ENCODE peak calls at places on chromosomes 6 and 20, in nine cellular contexts. F, C, Q, K, P, A, O, B and N are unnamed samples.

GRCh38 chr6:24566020-24566752 is 71.4 kb downstream of the ALDH5A1 start:
- DNase-seq in F (no peak), C (peak; percentile 34), Q (no peak), K (no peak), P (no peak), A (no peak), O (no peak), B (peak; percentile 43), N (no peak)

GRCh38 chr20:53291548-53291947 is 302.1 kb downstream of the ZNF217 start:
- DNase-seq in F (no peak), C (no peak), Q (no peak), K (no peak), P (no peak), A (no peak), O (no peak), B (no peak), N (no peak)

GRCh38 chr20:6925744-6926278 is 158.3 kb downstream of the BMP2 start:
- DNase-seq in F (no peak), C (no peak), Q (no peak), K (no peak), P (no peak), A (peak; percentile 94), O (no peak), B (no peak), N (no peak)

GRCh38 chr6:30063315-30063714 is 2.2 kb downstream of the POLR1H start:
- DNase-seq in F (no peak), C (no peak), Q (no peak), K (no peak), P (no peak), A (no peak), O (no peak), B (no peak), N (no peak)

GRCh38 chr20:41138527-41139226 is 1.3 kb downstream of the PLCG1 start:
- DNase-seq in F (peak; percentile 71), C (peak; percentile 45), Q (no peak), K (peak; percentile 40), P (no peak), A (peak; percentile 18), O (peak; percentile 33), B (no peak), N (peak; percentile 56)

GRCh38 chr20:63433351-63433750 is 39.1 kb downstream of the KCNQ2 start:
- DNase-seq in F (no peak), C (no peak), Q (no peak), K (no peak), P (no peak), A (no peak), O (no peak), B (no peak), N (no peak)

GRCh38 chr6:169801396-169802160 is 50.2 kb downstream of the ERMARD start:
- DNase-seq in F (no peak), C (no peak), Q (no peak), K (no peak), P (no peak), A (no peak), O (no peak), B (no peak), N (no peak)

GRCh38 chr6:33374359-33374910 is 17.2 kb upstream of the KIFC1 start:
- DNase-seq in F (no peak), C (no peak), Q (no peak), K (no peak), P (no peak), A (peak; percentile 60), O (no peak), B (no peak), N (no peak)

GRCh38 chr6:106114492-106114891 is 28.4 kb downstream of the PRDM1 start:
- DNase-seq in F (peak; percentile 65), C (no peak), Q (no peak), K (no peak), P (no peak), A (no peak), O (no peak), B (no peak), N (no peak)

GRCh38 chr20:46406986-46407670 is 713 bp upstream of the ELMO2 start:
- DNase-seq in F (peak; percentile 82), C (no peak), Q (peak; percentile 89), K (peak; percentile 72), P (peak; percentile 82), A (peak; percentile 42), O (peak; percentile 80), B (peak; percentile 31), N (peak; percentile 89)

GRCh38 chr6:113047148-113047547 is 700.0 kb downstream of the RFPL4B start:
- DNase-seq in F (no peak), C (peak; percentile 43), Q (no peak), K (no peak), P (no peak), A (no peak), O (no peak), B (peak; percentile 88), N (no peak)

GRCh38 chr6:16540804-16541752 is 220.2 kb downstream of the ATXN1 start:
- DNase-seq in F (no peak), C (no peak), Q (no peak), K (no peak), P (no peak), A (no peak), O (no peak), B (peak; percentile 21), N (no peak)

GRCh38 chr6:105459049-105459448 is 56.2 kb upstream of the PREP start:
- DNase-seq in F (peak; percentile 73), C (no peak), Q (no peak), K (peak; percentile 46), P (no peak), A (peak; percentile 77), O (no peak), B (peak; percentile 52), N (no peak)

GRCh38 chr20:45307076-45307645 is 521 bp downstream of the RBPJL start:
- DNase-seq in F (no peak), C (no peak), Q (no peak), K (no peak), P (no peak), A (no peak), O (no peak), B (no peak), N (no peak)

GRCh38 chr20:17523326-17523725 is 7.9 kb downstream of the BFSP1 start:
- DNase-seq in F (no peak), C (no peak), Q (no peak), K (no peak), P (no peak), A (no peak), O (no peak), B (no peak), N (no peak)

GRCh38 chr6:148146717-148147116 is 195.9 kb upstream of the SASH1 start:
- DNase-seq in F (peak; percentile 50), C (no peak), Q (no peak), K (peak; percentile 9), P (no peak), A (peak; percentile 83), O (peak; percentile 13), B (peak; percentile 66), N (no peak)

GRCh38 chr20:54139188-54139587 is 34.6 kb downstream of the CYP24A1 start:
- DNase-seq in F (no peak), C (no peak), Q (no peak), K (no peak), P (no peak), A (peak; percentile 34), O (no peak), B (peak; percentile 30), N (no peak)

GRCh38 chr20:11207749-11208502 is 534.1 kb upstream of the JAG1 start:
- DNase-seq in F (no peak), C (peak; percentile 65), Q (no peak), K (no peak), P (no peak), A (peak; percentile 99), O (no peak), B (peak; percentile 93), N (no peak)

DNA sequence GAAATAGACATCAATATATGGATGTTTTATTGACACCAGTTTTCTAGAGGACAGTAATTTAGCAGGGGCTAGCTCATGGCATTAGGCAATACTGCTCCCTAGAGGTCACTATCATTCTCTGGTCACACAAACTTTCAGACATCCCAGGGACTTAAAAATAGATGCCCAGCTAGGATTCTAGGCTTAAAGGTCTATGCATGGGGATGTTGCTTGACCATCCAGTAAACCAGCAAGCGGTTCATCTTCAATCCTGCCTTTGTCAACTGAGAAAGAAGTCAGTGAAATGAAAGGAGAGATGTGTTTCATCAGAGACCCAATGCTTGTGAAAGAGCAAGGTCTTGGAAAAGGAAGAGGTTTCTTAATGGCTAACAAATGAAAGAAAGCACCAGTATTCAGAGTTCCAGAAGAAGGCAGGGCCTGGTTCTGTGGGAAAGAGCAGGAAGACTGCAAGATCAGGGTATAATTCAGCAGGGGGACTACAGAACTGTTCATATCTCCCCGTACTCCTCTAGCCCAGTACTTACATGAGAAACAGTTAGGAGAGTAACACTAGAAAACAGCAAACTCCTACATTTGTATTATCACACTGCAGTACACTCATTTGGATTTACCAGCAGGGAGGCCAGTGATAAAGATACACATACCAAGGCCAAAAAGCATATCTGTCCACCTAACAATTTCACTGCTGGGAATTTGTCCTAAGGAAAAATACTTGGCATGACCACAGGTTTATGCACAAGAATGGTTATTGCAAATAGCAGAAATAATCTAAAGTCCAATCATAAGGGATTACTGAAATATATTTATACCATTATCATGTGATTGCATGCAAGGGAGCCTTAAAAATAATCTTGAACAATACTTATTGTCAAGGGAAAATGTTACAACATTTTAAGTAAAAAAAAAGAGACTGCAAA is 151.4 kb upstream of the LAMA2 start:
- DNase-seq in F (no peak), C (peak; percentile 63), Q (no peak), K (peak; percentile 2), P (no peak), A (peak; percentile 53), O (no peak), B (peak; percentile 39), N (no peak)
- H3K27ac ChIP-seq in F (no peak overlapping the region), C (no peak overlapping the region), Q (no peak overlapping the region), K (no peak overlapping the region), P (no peak overlapping the region), A (no peak overlapping the region), O (no peak overlapping the region), B (no peak overlapping the region), N (no peak overlapping the region)

DNA sequence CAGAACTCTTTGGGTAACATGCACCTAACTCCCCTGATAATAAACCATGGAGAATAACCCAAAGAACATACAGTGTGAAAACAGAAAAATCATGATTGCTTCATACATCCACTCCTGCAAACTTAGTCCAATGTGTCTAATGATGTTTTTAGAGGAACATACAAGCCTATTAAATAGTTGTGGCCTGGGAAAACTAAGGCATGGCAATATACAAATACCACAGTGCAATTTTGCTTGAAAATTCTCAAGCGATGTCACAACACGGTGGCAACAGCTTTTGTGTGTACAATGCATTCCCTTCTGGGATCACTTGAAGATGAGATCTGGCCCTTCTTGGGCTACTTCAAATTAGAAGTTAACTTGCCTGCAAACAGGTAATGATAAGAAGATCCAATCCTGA is 16.7 kb downstream of the MAP3K5 start:
- DNase-seq in F (no peak), C (peak; percentile 58), Q (no peak), K (no peak), P (no peak), A (no peak), O (no peak), B (peak; percentile 52), N (no peak)
- H3K4me1 ChIP-seq in F (peaks cover 19% of the 10 kb centered on the region), C (no peaks in the 10 kb centered on the region), Q (no peaks in the 10 kb centered on the region), K (peaks cover 43% of the 10 kb centered on the region), P (peaks cover 53% of the 10 kb centered on the region), A (peaks cover 4% of the 10 kb centered on the region), O (peaks cover 6% of the 10 kb centered on the region), B (peaks cover 5% of the 10 kb centered on the region), N (peaks cover 58% of the 10 kb centered on the region)

GRCh38 chr6:157921685-157922367 is 59.8 kb upstream of the SYNJ2 start:
- DNase-seq in F (no peak), C (no peak), Q (no peak), K (no peak), P (no peak), A (no peak), O (no peak), B (peak; percentile 16), N (no peak)
- H3K27ac ChIP-seq in F (no peak overlapping the region), C (no peak overlapping the region), Q (no peak overlapping the region), K (no peak overlapping the region), P (no peak overlapping the region), A (no peak overlapping the region), O (no peak overlapping the region), B (peak overlapping the region; percentile 65), N (no peak overlapping the region)

GRCh38 chr6:35724059-35724458 is 12.8 kb upstream of the ARMC12 start:
- DNase-seq in F (no peak), C (no peak), Q (peak; percentile 74), K (no peak), P (no peak), A (no peak), O (no peak), B (no peak), N (peak; percentile 32)
- H3K4me1 ChIP-seq in F (peaks cover 70% of the 10 kb centered on the region), C (peaks cover 48% of the 10 kb centered on the region), Q (peaks cover 73% of the 10 kb centered on the region), K (peaks cover 54% of the 10 kb centered on the region), P (peaks cover 95% of the 10 kb centered on the region), A (peaks cover 45% of the 10 kb centered on the region), O (peaks cover 44% of the 10 kb centered on the region), B (peaks cover 36% of the 10 kb centered on the region), N (peaks cover 76% of the 10 kb centered on the region)